ENCODE peak calls at places on chromosome 3, in seven cellular contexts. H, V, U, R, T, A and K are unnamed samples.

GRCh38 chr3:71109241-71109976 is 474.1 kb downstream of the FOXP1 start:
- DNase-seq in H (peak; percentile 86), V (no peak), U (no peak), R (peak; percentile 79), T (no peak), A (peak; percentile 89), K (peak; percentile 26)

GRCh38 chr3:175207361-175207760 is 348.2 kb downstream of the NAALADL2 start:
- DNase-seq in H (peak; percentile 39), V (no peak), U (no peak), R (peak; percentile 5), T (no peak), A (peak; percentile 70), K (no peak)

GRCh38 chr3:52820741-52821140 is 9.7 kb downstream of the ITIH4 start:
- DNase-seq in H (peak; percentile 53), V (peak; percentile 12), U (peak; percentile 52), R (peak; percentile 50), T (peak; percentile 76), A (no peak), K (no peak)

GRCh38 chr3:195587406-195587805 is 3.7 kb upstream of the APOD start:
- DNase-seq in H (no peak), V (no peak), U (no peak), R (no peak), T (no peak), A (no peak), K (no peak)

GRCh38 chr3:192229866-192230265 is 497.5 kb downstream of the FGF12 start:
- DNase-seq in H (no peak), V (no peak), U (no peak), R (no peak), T (no peak), A (peak; percentile 33), K (no peak)

GRCh38 chr3:29137601-29138000 is 143.3 kb upstream of the RBMS3 start:
- DNase-seq in H (peak; percentile 66), V (no peak), U (no peak), R (no peak), T (no peak), A (no peak), K (no peak)

GRCh38 chr3:155747286-155747685 is 2.4 kb upstream of the PLCH1 start:
- DNase-seq in H (no peak), V (no peak), U (no peak), R (no peak), T (no peak), A (no peak), K (no peak)

GRCh38 chr3:67459131-67459530 is 195.3 kb downstream of the SUCLG2 start:
- DNase-seq in H (no peak), V (no peak), U (no peak), R (no peak), T (no peak), A (peak; percentile 78), K (no peak)

GRCh38 chr3:122021811-122022401 is at the start of gene ILDR1:
- DNase-seq in H (peak; percentile 79), V (peak; percentile 26), U (peak; percentile 20), R (no peak), T (peak; percentile 48), A (no peak), K (no peak)

GRCh38 chr3:123610331-123610730 is 25.5 kb upstream of the HACD2 start:
- DNase-seq in H (no peak), V (no peak), U (no peak), R (no peak), T (no peak), A (no peak), K (no peak)

GRCh38 chr3:19972056-19972455 is 25.2 kb downstream of the RAB5A start:
- DNase-seq in H (peak; percentile 95), V (no peak), U (no peak), R (peak; percentile 46), T (no peak), A (peak; percentile 17), K (no peak)

GRCh38 chr3:177350051-177350565 is 152.8 kb upstream of the TBL1XR1 start:
- DNase-seq in H (no peak), V (no peak), U (no peak), R (no peak), T (no peak), A (peak; percentile 40), K (no peak)

GRCh38 chr3:9581742-9582141 is 28.1 kb upstream of the LHFPL4 start:
- DNase-seq in H (no peak), V (no peak), U (no peak), R (no peak), T (no peak), A (no peak), K (no peak)

GRCh38 chr3:187006884-187007630 is 76.7 kb downstream of the ST6GAL1 start:
- DNase-seq in H (no peak), V (no peak), U (no peak), R (no peak), T (no peak), A (peak; percentile 14), K (no peak)

GRCh38 chr3:66093981-66094380 is 55.3 kb upstream of the MAGI1 start:
- DNase-seq in H (no peak), V (no peak), U (no peak), R (no peak), T (no peak), A (no peak), K (no peak)

GRCh38 chr3:70805044-70805732 is 492.8 kb upstream of the MDFIC2 start:
- DNase-seq in H (peak; percentile 74), V (no peak), U (no peak), R (peak; percentile 84), T (no peak), A (peak; percentile 80), K (no peak)

GRCh38 chr3:43726511-43726910 is 35.8 kb downstream of the ABHD5 start:
- DNase-seq in H (no peak), V (no peak), U (no peak), R (peak; percentile 80), T (no peak), A (peak; percentile 49), K (no peak)

GRCh38 chr3:23422511-23422851 is 219.4 kb downstream of the UBE2E2 start:
- DNase-seq in H (no peak), V (no peak), U (no peak), R (no peak), T (no peak), A (no peak), K (no peak)

GRCh38 chr3:71189480-71189879 is 394.0 kb downstream of the FOXP1 start:
- DNase-seq in H (peak; percentile 5), V (no peak), U (peak; percentile 14), R (peak; percentile 31), T (no peak), A (no peak), K (no peak)

GRCh38 chr3:141797167-141797773 is 34.1 kb downstream of the GRK7 start:
- DNase-seq in H (no peak), V (no peak), U (no peak), R (peak; percentile 66), T (peak; percentile 96), A (peak; percentile 46), K (no peak)

GRCh38 chr3:45644063-45644462 is 45.1 kb upstream of the SACM1L start:
- DNase-seq in H (peak; percentile 95), V (no peak), U (no peak), R (peak; percentile 89), T (no peak), A (peak; percentile 87), K (no peak)

DNA sequence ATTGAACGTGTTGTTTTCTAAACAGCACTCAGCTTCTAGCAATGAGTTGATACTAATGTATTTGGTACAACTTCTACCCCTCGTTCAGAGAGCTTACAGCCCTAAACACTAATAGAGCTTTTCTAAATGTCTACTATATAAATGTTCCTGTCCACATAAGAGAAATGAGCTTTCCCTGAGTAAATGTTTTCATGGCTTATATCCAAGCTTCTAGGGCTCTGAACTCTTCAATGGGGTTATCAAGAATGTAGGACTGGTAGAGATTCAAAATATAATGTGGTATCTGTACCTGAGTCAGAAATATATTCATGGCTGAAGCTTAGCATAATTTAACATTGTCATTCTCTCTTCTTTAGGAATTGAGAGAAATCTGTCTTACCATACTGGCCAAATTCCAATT is 73.4 kb downstream of the SERPINI1 start:
- DNase-seq in H (no peak), V (no peak), U (no peak), R (no peak), T (no peak), A (no peak), K (no peak)
- H3K4me1 ChIP-seq in H (peaks cover 40% of the 10 kb centered on the region), V (no peaks in the 10 kb centered on the region), U (no peaks in the 10 kb centered on the region), R (peaks cover 6% of the 10 kb centered on the region), T (no peaks in the 10 kb centered on the region), A (peaks cover 3% of the 10 kb centered on the region), K (no peaks in the 10 kb centered on the region)

DNA sequence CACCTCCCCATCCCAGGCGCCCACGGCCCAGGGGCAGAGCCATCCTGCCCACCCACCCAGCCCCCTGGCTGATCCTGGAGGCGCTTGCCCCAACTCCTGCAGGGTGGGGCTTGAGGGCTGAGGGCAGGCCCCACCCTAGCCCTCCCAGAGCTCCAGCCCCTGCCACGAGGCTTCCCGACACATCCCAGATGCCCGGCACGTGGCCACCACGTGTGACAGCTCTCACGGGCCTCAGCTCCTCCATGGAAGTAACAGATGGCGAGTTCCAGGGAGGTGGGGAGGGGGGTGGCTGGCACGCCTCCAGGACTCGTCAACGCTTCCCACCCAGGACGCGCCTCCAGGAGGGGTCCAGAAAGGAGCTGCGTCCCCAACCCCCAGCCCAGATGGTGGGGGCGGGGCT is 29.1 kb downstream of the PLXND1 start:
- DNase-seq in H (no peak), V (no peak), U (no peak), R (peak; percentile 12), T (no peak), A (peak; percentile 39), K (no peak)
- TF ChIP-seq EZH2 in H (no peak), V (no peak), U (no peak), R (no peak), T (no peak), A (no peak), K (no peak)

GRCh38 chr3:185335799-185336198 is 27.1 kb upstream of the MAP3K13 start:
- DNase-seq in H (peak; percentile 98), V (peak; percentile 80), U (no peak), R (peak; percentile 61), T (no peak), A (no peak), K (peak; percentile 36)
- H3K4me1 ChIP-seq in H (peaks cover 53% of the 10 kb centered on the region), V (peaks cover 29% of the 10 kb centered on the region), U (no peaks in the 10 kb centered on the region), R (peaks cover 7% of the 10 kb centered on the region), T (no peaks in the 10 kb centered on the region), A (no peaks in the 10 kb centered on the region), K (peaks cover 35% of the 10 kb centered on the region)

GRCh38 chr3:86794336-86795065 is 196.4 kb downstream of the VGLL3 start:
- DNase-seq in H (no peak), V (no peak), U (no peak), R (peak; percentile 41), T (no peak), A (peak; percentile 81), K (no peak)

GRCh38 chr3:86788371-86788770 is 202.6 kb downstream of the VGLL3 start:
- DNase-seq in H (no peak), V (no peak), U (no peak), R (peak; percentile 24), T (no peak), A (no peak), K (no peak)

GRCh38 chr3:86797946-86798345 is 193.0 kb downstream of the VGLL3 start:
- DNase-seq in H (no peak), V (no peak), U (no peak), R (no peak), T (no peak), A (no peak), K (no peak)

GRCh38 chr3:86792316-86792715 is 198.6 kb downstream of the VGLL3 start:
- DNase-seq in H (peak; percentile 27), V (no peak), U (no peak), R (no peak), T (no peak), A (peak; percentile 60), K (no peak)

DNA sequence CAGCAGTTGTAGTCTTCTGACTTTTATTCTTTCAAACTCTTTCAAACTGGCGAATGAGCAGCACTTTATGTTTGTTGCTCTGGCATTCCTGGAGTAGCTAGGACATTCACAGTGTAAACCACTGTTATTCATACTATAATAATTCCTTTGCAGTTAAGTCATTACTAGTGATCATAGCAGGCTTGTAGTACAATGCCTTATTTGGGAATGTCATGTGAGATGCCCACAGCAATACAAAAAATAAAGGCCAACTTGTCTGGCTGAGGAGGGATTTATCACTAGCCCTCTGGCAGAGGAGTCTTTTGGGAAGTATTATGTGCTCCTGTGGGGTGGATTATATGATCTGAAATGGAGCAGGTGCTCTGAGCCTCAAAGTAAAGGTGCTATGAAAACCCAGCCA is 197.2 kb downstream of the VGLL3 start:
- DNase-seq in H (peak; percentile 96), V (no peak), U (no peak), R (peak; percentile 94), T (peak; percentile 26), A (peak; percentile 98), K (peak; percentile 40)
- TF ChIP-seq EZH2 in H (no peak), V (no peak), U (no peak), R (no peak), T (no peak), A (no peak), K (no peak)